ENCODE peak calls at places on chromosomes 3 and 15, in four cellular contexts. O is OCI-LY7, B is K562, T is uterus. K is an unnamed sample. For H3K4me1 and H3K36me3, the result is how much of the 10 kb centered on the place peaks cover.

GRCh38 chr3:179196098-179196497 is 47.9 kb downstream of the PIK3CA start:
- DNase-seq in O (peak), B (no peak), T (no peak), K (no peak)

GRCh38 chr3:156175570-156175969 is 55.2 kb downstream of the KCNAB1 start:
- DNase-seq in O (no peak), B (no peak), T (no peak), K (no peak)

GRCh38 chr3:101635954-101636798 is 40.8 kb downstream of the ZBTB11 start:
- DNase-seq in O (peak), B (peak), T (peak), K (peak)

GRCh38 chr3:189458536-189458935 is 172.7 kb upstream of the TP63 start:
- DNase-seq in O (no peak), B (no peak), T (no peak), K (no peak)

GRCh38 chr3:43327184-43327950 is 41.0 kb downstream of the SNRK start:
- DNase-seq in O (no peak), B (no peak), T (no peak), K (no peak)

GRCh38 chr15:56249080-56249479 is 5.4 kb upstream of the RFX7 start:
- DNase-seq in O (peak), B (peak), T (no peak), K (no peak)

GRCh38 chr15:42784705-42785104 is 47.8 kb upstream of the CDAN1 start:
- DNase-seq in O (no peak), B (no peak), T (no peak), K (no peak)

GRCh38 chr15:75027551-75027950 is 4.2 kb downstream of the PPCDC start:
- DNase-seq in O (no peak), B (no peak), T (no peak), K (no peak)

GRCh38 chr15:89777073-89777820 is 1.1 kb downstream of the MESP2 start:
- DNase-seq in O (no peak), B (no peak), T (no peak), K (no peak)

GRCh38 chr3:23884481-23884880 is 32.3 kb downstream of the NKIRAS1 start:
- DNase-seq in O (no peak), B (peak), T (no peak), K (no peak)

GRCh38 chr3:71226565-71227281 is 356.8 kb downstream of the FOXP1 start:
- DNase-seq in O (no peak), B (peak), T (no peak), K (no peak)

GRCh38 chr3:61979645-61980430 is 393.5 kb downstream of the FEZF2 start:
- DNase-seq in O (no peak), B (no peak), T (no peak), K (no peak)

GRCh38 chr3:55180936-55181535 is 253.2 kb upstream of the LRTM1 start:
- DNase-seq in O (peak), B (peak), T (no peak), K (no peak)

GRCh38 chr15:89171136-89172072 is 50.0 kb downstream of the RLBP1 start:
- DNase-seq in O (peak), B (peak), T (no peak), K (peak)

GRCh38 chr3:124887177-124887995 is at the start of gene ITGB5:
- DNase-seq in O (no peak), B (peak), T (peak), K (peak)

GRCh38 chr3:8900065-8900464 is 63.2 kb downstream of the RAD18 start:
- DNase-seq in O (no peak), B (no peak), T (no peak), K (no peak)

GRCh38 chr3:131694351-131694750 is 191.6 kb upstream of the MRPL3 start:
- DNase-seq in O (no peak), B (no peak), T (no peak), K (no peak)

GRCh38 chr3:147354621-147355020 is 51.7 kb downstream of the ZIC4 start:
- DNase-seq in O (no peak), B (no peak), T (no peak), K (no peak)

GRCh38 chr3:45571969-45572368 is 22.6 kb upstream of the LIMD1 start:
- DNase-seq in O (no peak), B (no peak), T (no peak), K (no peak)

GRCh38 chr15:60353245-60353940 is 44.4 kb downstream of the ANXA2 start:
- DNase-seq in O (no peak), B (no peak), T (no peak), K (no peak)

GRCh38 chr3:41674449-41674848 is 287.5 kb downstream of the ULK4 start:
- DNase-seq in O (no peak), B (no peak), T (no peak), K (no peak)

GRCh38 chr3:137542049-137542448 is 222.1 kb upstream of the SOX14 start:
- DNase-seq in O (no peak), B (no peak), T (no peak), K (peak)

GRCh38 chr15:81296218-81296617 is 27.7 kb downstream of the STARD5 start:
- DNase-seq in O (peak), B (no peak), T (no peak), K (no peak)
- H3K4me1 ChIP-seq in O (half or more), B (under half), T (under half), K (under half)

DNA sequence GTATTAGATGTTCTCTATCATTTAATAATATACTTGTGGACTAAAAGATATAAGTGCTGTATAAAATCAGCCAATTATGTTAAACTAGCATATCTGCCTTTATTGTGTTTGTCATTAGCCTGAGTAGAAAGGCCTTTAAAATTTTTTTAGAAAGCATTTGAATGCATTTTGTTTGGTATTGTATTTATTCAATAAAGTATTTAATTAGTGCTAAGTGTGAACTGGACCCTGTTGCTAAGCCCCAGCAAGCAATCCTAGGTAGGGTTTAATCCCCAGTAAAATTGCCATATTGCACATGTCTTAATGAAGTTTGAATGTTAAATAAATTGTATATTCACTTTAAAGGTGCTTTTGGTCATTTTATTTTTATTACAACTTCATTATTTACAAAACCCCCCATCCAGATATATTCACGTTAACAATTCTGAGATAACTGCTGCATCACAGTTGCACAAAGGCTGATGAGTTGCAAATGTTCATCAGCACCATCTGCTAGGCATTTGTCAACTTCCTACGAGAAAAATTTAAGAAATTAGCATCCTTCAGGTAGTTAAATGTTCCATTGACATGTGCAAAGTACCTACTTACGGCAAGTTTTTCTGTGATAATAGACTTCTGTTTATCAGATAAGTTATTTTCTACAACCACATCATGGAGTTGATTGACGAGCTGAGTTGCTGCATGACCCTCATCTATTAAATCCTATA is 6.3 kb downstream of the EIF4A2 start:
- DNase-seq in O (peak), B (no peak), T (no peak), K (no peak)
- H3K36me3 ChIP-seq in O (half or more), B (half or more), T (under half), K (half or more)

DNA sequence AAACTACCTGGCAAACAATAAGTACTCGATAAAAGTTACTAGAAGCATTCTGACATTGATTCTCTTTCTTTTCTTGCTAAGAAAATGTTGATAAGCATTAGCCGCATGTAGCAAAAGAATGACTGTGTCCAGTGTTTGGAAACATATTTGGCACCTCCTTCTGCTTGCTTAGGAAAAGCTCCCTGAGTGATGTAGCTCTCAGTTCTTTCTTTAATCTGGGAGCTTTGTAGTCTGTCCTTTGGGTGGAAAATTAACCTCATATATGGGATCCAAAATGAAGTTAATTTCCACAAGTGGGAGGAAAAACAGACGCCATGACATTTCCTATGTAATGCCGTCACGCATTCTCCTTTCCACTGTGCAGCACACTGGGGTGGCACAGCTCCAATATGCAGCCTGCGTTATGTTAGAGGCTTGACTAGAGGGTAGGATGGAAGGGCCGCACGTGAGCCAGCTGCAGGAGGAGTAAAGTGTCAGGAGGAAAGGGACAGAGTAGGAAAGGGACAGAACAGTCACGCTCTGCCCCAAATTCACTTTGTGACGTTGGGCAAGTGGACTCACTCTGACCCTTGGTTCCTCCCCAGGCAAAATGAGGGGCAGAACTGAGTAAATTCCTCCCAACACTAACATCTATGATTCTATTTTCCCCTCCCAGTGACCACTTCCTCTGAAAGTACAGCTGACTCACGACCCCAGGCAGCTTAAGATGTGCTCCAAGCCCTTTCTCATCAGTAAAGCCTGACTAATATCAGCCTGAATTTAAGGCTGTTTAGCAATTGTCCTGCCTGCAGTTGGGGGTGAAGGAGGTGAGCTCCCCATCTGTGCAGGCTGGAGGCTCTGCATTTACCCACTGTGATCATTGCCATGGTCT is 176.4 kb upstream of the PFN2 start:
- DNase-seq in O (no peak), B (no peak), T (peak), K (no peak)
- H3K4me1 ChIP-seq in O (under half), B (under half), T (under half), K (under half)

GRCh38 chr3:127027061-127027735 is 44.3 kb downstream of the PLXNA1 start:
- DNase-seq in O (no peak), B (no peak), T (no peak), K (no peak)

GRCh38 chr3:127030328-127031045 is 47.6 kb downstream of the PLXNA1 start:
- DNase-seq in O (no peak), B (no peak), T (no peak), K (peak)

GRCh38 chr3:127027811-127028548 is 45.1 kb downstream of the PLXNA1 start:
- DNase-seq in O (no peak), B (no peak), T (no peak), K (no peak)

GRCh38 chr3:127029521-127030327 is 46.8 kb downstream of the PLXNA1 start:
- DNase-seq in O (no peak), B (no peak), T (no peak), K (peak)

GRCh38 chr3:127028766-127029520 is 46.0 kb downstream of the PLXNA1 start:
- DNase-seq in O (no peak), B (no peak), T (no peak), K (no peak)
- H3K36me3 ChIP-seq in O (under half), B (half or more), T (under half), K (under half)

GRCh38 chr15:95302809-95303208 is 1027.7 kb upstream of the NR2F2 start:
- DNase-seq in O (no peak), B (no peak), T (no peak), K (no peak)
- H3K4me1 ChIP-seq in O (under half), B (under half), T (under half), K (under half)